ENCODE peak calls at places on chromosomes 3 and 15, in eight cellular contexts. F is tibial nerve; M is CD8-positive, alpha-beta T cell; C is astrocyte of the cerebellum; Y is AG04450; I is MCF 10A; K is endodermal cell; S is D721Med. R is an unnamed sample.

GRCh38 chr3:192929146-192929545 is 11.5 kb upstream of the MB21D2 start:
- DNase-seq in F (no peak), Y (no peak), C (no peak), M (no peak), K (no peak), I (no peak), S (no peak), R (no peak)

GRCh38 chr15:85778107-85778776 is 16.5 kb downstream of the KLHL25 start:
- DNase-seq in Y (no peak), S (no peak), I (peak), K (no peak), F (no peak), C (no peak), M (no peak), R (no peak)

GRCh38 chr15:57932348-57932747 is 133.2 kb downstream of the ALDH1A2 start:
- DNase-seq in I (no peak), F (no peak), K (no peak), C (no peak), S (no peak), M (no peak), Y (no peak), R (no peak)

GRCh38 chr15:52785672-52786406 is 4.3 kb downstream of the ONECUT1 start:
- DNase-seq in M (no peak), C (no peak), S (no peak), F (no peak), K (peak), Y (no peak), I (no peak), R (no peak)

GRCh38 chr3:13655074-13655913 is 106.4 kb downstream of the FBLN2 start:
- DNase-seq in I (no peak), M (no peak), C (no peak), Y (no peak), F (no peak), S (peak), K (peak), R (peak)

GRCh38 chr3:17910922-17911321 is 168.5 kb upstream of the TBC1D5 start:
- DNase-seq in S (no peak), F (no peak), M (no peak), I (no peak), Y (no peak), K (no peak), C (no peak), R (no peak)

GRCh38 chr3:149472393-149472792 is 2.1 kb upstream of the TM4SF4 start:
- DNase-seq in S (no peak), K (no peak), F (no peak), I (no peak), M (no peak), Y (no peak), C (no peak), R (no peak)

GRCh38 chr3:48125026-48125704 is 63.1 kb downstream of the CDC25A start:
- DNase-seq in S (no peak), C (peak), Y (peak), M (no peak), F (no peak), I (peak), K (peak), R (peak)

GRCh38 chr3:56801151-56801596 is 575 bp downstream of the ARHGEF3 start:
- DNase-seq in M (no peak), F (no peak), Y (no peak), K (peak), I (peak), C (no peak), S (no peak), R (no peak)

GRCh38 chr3:123789160-123789559 is 95.0 kb downstream of the MYLK start:
- DNase-seq in Y (no peak), F (no peak), M (no peak), C (no peak), S (no peak), I (no peak), K (no peak), R (no peak)

GRCh38 chr15:85443593-85444328 is 63.4 kb downstream of the AKAP13 start:
- DNase-seq in M (no peak), K (peak), C (no peak), S (no peak), Y (no peak), F (no peak), I (peak), R (peak)

GRCh38 chr3:32283304-32283703 is 44.8 kb downstream of the CMTM8 start:
- DNase-seq in M (no peak), I (no peak), K (peak), S (no peak), Y (no peak), F (no peak), C (no peak), R (no peak)

DNA sequence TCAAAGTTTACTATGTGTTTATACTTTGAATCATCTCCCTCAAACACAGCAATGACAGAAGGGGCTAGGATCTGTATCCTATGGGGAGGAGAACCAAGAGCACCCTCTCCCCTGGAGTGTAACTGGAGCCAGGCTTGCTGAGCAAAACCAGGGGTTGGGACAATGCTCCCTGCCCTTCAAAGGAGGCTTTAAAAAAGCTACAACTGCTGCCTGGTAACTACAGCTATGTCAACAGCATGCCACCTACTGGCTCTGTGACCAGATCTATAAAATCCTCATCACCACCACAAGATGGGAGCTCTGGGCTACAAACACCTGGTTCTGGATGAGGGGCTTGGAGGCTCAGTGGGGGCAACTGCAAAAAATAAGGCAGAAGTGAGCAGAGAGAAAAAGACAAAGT is 61.9 kb downstream of the ANO10 start:
- DNase-seq in I (no peak), Y (no peak), S (no peak), F (no peak), C (no peak), M (no peak), K (no peak), R (no peak)
- TF ChIP-seq CTCF in I (no peak), Y (no peak), S (no peak), F (no peak), C (no peak), M (no peak), K (peak), R (no peak)

GRCh38 chr15:100170280-100170654 is 171.5 kb downstream of the ADAMTS17 start:
- DNase-seq in Y (no peak), M (no peak), I (no peak), C (no peak), F (no peak), S (no peak), K (peak), R (no peak)
- TF ChIP-seq CTCF in Y (no peak), M (no peak), I (no peak), C (no peak), F (no peak), S (no peak), K (no peak), R (no peak)

DNA sequence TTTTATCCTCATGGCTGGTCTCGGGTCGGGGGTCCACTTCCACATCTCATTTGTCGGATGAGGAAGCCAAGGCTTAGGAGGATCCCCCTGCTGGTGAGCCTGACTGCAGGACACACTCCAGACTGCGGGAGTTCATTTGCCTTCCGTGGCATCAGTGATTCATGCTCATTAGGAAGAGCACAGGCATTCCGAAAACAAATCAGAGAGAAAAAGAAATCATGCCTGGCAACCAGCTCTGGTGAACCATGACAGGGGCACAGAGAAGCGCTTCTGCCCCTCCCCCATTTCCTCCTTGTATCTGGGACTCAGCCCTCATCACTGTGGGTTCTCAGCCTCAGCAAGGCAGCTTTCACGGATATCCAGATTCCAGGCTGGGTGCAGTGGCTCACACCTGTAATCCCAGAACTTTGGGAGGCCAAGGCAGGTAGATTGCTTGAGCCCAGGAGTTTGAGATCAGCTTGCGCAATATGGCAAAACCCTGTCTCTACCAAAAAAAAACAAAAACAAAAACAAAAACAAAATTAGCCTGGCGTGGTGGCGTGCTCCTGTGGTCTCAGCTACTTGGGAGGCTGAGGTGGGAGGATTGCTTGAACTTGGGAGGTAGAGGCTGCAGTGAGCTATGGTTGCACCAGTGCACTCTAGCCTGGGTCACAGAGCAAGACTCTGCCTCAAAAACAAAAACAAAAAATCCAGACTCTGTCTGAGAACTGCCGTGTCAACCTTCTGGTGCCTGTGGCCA is 28.4 kb downstream of the IRAK2 start:
- DNase-seq in F (no peak), C (peak), I (peak), K (peak), M (peak), Y (peak), S (no peak), R (no peak)
- TF ChIP-seq CTCF in F (no peak), C (peak), I (peak), K (peak), M (no peak), Y (peak), S (no peak), R (no peak)

DNA sequence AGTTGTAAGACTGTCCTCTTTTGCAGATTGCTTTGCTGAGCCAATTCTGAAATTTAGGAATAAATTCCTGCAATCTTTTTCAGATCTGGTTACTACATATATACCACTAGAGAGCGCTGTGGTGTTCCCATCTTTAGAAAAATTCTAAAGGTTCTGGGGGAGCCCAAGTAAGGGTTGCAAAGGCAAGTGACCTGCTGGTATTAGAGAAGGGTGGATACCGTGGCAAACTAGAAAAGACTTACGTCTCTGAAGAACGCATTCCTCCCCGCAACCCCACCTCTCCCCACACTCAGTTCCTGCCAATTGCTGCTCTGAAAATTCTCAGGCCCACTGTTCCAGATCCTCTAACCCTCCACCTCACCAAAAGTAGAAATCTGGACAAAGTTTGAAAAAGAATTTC is 48.5 kb downstream of the EFHB start:
- DNase-seq in S (no peak), I (peak), M (no peak), C (peak), F (no peak), Y (no peak), K (no peak), R (peak)
- TF ChIP-seq CTCF in S (peak), I (peak), M (peak), C (peak), F (peak), Y (peak), K (peak), R (peak)

DNA sequence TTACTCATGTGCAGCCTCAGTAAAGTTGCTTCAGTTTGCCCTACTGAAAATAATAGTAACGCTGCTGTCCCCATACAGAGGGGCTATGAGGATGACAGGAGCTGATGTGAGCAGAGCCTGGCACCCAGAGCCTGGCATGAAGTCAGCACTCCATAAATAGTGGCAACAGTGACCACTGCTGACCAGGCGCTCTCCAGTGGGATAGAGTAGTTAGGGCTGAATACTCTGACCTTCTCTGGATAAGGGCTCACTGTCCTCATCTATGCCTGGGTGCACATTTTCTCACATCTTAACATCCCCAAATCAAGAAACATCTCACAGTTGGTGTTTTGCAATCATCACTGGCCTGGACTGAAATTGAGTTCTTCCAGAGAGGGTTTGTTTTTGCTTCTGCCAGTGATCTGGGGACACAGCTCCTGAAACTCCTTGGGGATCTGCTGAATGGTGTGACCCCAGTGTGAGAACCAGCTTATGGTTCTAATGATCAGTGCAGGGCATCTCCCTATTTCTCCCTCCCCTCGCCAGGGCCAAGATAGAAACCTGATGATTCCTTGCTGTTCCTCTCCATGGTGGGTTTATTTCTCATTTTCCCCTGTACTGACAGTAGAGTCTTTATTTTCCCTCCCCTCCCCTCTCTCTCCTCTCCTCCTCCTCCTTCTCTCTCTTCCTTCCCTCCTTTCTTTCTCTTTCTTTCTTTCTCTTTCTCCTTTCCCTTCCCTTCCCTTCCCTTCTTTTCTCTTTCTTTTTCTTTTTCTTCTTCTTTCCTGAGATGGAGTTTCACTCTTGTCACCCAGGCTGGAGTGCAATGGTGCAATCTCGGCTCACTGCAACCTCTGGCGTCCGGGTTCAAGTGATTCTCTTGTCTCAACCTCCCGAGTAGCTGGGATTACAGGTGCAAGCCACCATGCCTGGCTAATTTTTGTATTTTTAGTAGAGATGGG is 3.5 kb upstream of the PCSK6 start:
- DNase-seq in M (no peak), I (no peak), S (peak), Y (no peak), C (no peak), F (no peak), K (peak), R (no peak)
- TF ChIP-seq CTCF in M (no peak), I (no peak), S (no peak), Y (no peak), C (no peak), F (no peak), K (no peak), R (no peak)

GRCh38 chr3:196292281-196292923 is 4.9 kb upstream of the PCYT1A start:
- DNase-seq in S (no peak), I (no peak), Y (no peak), C (no peak), F (no peak), M (no peak), K (peak), R (no peak)
- TF ChIP-seq CTCF in S (no peak), I (no peak), Y (no peak), C (no peak), F (no peak), M (no peak), K (peak), R (no peak)

DNA sequence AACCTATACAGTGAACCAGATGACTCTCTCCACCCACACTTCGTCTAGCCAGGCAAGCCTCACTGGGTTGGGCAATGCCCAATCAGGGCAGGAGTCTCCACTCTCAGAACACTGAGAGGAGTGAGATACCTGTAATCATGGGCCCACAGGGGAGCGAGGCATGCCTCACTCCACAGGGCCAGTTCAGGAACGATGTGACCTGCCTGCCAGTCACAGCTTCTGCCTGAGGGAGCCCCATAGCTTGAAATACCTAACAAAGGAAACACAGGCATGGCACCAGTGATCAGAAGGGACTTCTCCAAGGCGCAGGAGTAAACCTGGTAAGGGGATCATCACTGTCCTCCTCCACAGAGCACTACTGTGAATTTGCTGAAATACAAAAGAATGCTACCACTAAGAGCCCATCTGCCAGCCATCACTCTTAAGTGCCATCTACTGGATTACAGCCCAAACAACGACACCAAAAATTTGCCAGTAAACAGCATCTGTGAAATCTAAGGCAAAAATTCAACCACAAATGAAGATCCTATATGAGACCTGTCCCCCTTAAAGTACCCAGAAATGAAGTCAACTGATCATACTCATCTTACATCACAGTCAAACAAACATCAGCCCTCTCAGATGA is 689.9 kb upstream of the SEMA6D start:
- DNase-seq in F (no peak), Y (no peak), K (peak), M (no peak), C (no peak), I (no peak), S (no peak), R (no peak)
- TF ChIP-seq CTCF in F (no peak), Y (no peak), K (peak), M (no peak), C (no peak), I (peak), S (peak), R (no peak)

GRCh38 chr3:52730681-52731080 is 24.8 kb downstream of the SPCS1 start:
- DNase-seq in I (no peak), Y (no peak), K (no peak), M (no peak), C (no peak), S (no peak), F (no peak), R (no peak)
- TF ChIP-seq CTCF in I (no peak), Y (no peak), K (no peak), M (no peak), C (no peak), S (no peak), F (no peak), R (no peak)

DNA sequence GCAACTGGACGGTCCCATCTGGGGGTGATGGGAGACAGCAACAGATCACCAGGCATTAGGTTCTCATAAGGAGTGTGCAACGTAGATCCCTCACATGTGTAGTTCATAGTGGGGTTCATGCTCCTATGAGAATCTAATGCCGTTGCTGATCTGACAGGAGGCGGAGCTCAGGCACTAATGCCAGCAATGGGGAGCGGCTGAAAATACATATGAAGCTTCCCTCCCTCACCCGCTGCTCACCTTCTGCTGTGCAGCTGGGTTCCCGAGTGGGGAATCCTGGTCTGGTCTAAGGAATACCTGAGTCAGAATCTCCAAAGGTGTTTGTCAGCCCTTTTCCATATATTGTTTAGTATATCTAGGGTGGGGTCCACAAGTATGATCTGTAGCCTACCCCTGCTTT is 52.3 kb downstream of the CHD2 start:
- DNase-seq in Y (no peak), I (no peak), K (no peak), F (no peak), C (no peak), S (no peak), M (no peak), R (no peak)
- TF ChIP-seq CTCF in Y (no peak), I (no peak), K (no peak), F (no peak), C (no peak), S (no peak), M (no peak), R (no peak)

GRCh38 chr3:58658508-58658907 is 8.1 kb downstream of the FAM3D start:
- DNase-seq in F (no peak), C (no peak), K (no peak), Y (no peak), S (no peak), I (no peak), M (no peak), R (no peak)

GRCh38 chr3:58657571-58658141 is 8.9 kb downstream of the FAM3D start:
- DNase-seq in M (no peak), C (no peak), I (no peak), K (no peak), Y (no peak), F (no peak), S (no peak), R (peak)

GRCh38 chr3:58660998-58661397 is 5.6 kb downstream of the FAM3D start:
- DNase-seq in I (no peak), M (no peak), Y (no peak), K (no peak), F (no peak), C (no peak), S (no peak), R (no peak)

GRCh38 chr3:58657036-58657435 is 9.5 kb downstream of the FAM3D start:
- DNase-seq in Y (no peak), M (no peak), C (no peak), I (no peak), F (no peak), K (no peak), S (no peak), R (no peak)

GRCh38 chr3:58659051-58659675 is 7.4 kb downstream of the FAM3D start:
- DNase-seq in M (no peak), Y (no peak), C (peak), K (peak), S (no peak), I (peak), F (no peak), R (peak)
- TF ChIP-seq CTCF in M (no peak), Y (peak), C (peak), K (peak), S (peak), I (peak), F (peak), R (peak)

R was measured in Calu3.